ENCODE peak calls at places on chromosome 9, in nine cellular contexts. One of them, this sample, is unnamed. For H3K4me1, the result is how much of the 10 kb centered on the place peaks cover.

GRCh38 chr9:114491430-114492003 is 13.8 kb downstream of the WHRN start:
- DNase-seq in colonic mucosa: no peak
- DNase-seq in RWPE2: no peak
- DNase-seq in HepG2: no peak
- DNase-seq in left ventricle myocardium inferior: no peak
- DNase-seq in HCT116: no peak
- DNase-seq in tibial artery: no peak
- DNase-seq in body of pancreas: no peak
- DNase-seq in thoracic aorta: no peak
- DNase-seq in this sample: no peak

GRCh38 chr9:134689320-134690181 is 47.9 kb downstream of the COL5A1 start:
- DNase-seq in left ventricle myocardium inferior: peak
- DNase-seq in thoracic aorta: peak
- DNase-seq in HepG2: peak
- DNase-seq in HCT116: peak
- DNase-seq in colonic mucosa: peak
- DNase-seq in RWPE2: no peak
- DNase-seq in body of pancreas: peak
- DNase-seq in tibial artery: peak
- DNase-seq in this sample: no peak

GRCh38 chr9:129317179-129318011 is 139.3 kb upstream of the IER5L start:
- DNase-seq in left ventricle myocardium inferior: no peak
- DNase-seq in tibial artery: peak
- DNase-seq in thoracic aorta: no peak
- DNase-seq in HepG2: peak
- DNase-seq in HCT116: no peak
- DNase-seq in colonic mucosa: no peak
- DNase-seq in body of pancreas: peak
- DNase-seq in RWPE2: no peak
- DNase-seq in this sample: no peak

GRCh38 chr9:30075451-30076199 is 2308.8 kb upstream of the ACO1 start:
- DNase-seq in tibial artery: no peak
- DNase-seq in RWPE2: no peak
- DNase-seq in colonic mucosa: no peak
- DNase-seq in left ventricle myocardium inferior: no peak
- DNase-seq in HepG2: peak
- DNase-seq in thoracic aorta: no peak
- DNase-seq in HCT116: peak
- DNase-seq in body of pancreas: no peak
- DNase-seq in this sample: no peak

GRCh38 chr9:111959468-111959941 is 62.9 kb downstream of the UGCG start:
- DNase-seq in colonic mucosa: peak
- DNase-seq in RWPE2: peak
- DNase-seq in body of pancreas: peak
- DNase-seq in HepG2: peak
- DNase-seq in HCT116: peak
- DNase-seq in left ventricle myocardium inferior: no peak
- DNase-seq in thoracic aorta: no peak
- DNase-seq in tibial artery: no peak
- DNase-seq in this sample: no peak

GRCh38 chr9:114614373-114614772 is 3.3 kb downstream of the TMEM268 start:
- DNase-seq in colonic mucosa: no peak
- DNase-seq in HCT116: no peak
- DNase-seq in body of pancreas: no peak
- DNase-seq in thoracic aorta: no peak
- DNase-seq in left ventricle myocardium inferior: no peak
- DNase-seq in RWPE2: no peak
- DNase-seq in HepG2: no peak
- DNase-seq in tibial artery: no peak
- DNase-seq in this sample: no peak

GRCh38 chr9:134335095-134335489 is 8.8 kb downstream of the RXRA start:
- DNase-seq in RWPE2: no peak
- DNase-seq in HCT116: no peak
- DNase-seq in HepG2: no peak
- DNase-seq in tibial artery: no peak
- DNase-seq in body of pancreas: no peak
- DNase-seq in left ventricle myocardium inferior: no peak
- DNase-seq in thoracic aorta: no peak
- DNase-seq in colonic mucosa: no peak
- DNase-seq in this sample: no peak

GRCh38 chr9:72755836-72756235 is 197.0 kb downstream of the ALDH1A1 start:
- DNase-seq in colonic mucosa: no peak
- DNase-seq in body of pancreas: no peak
- DNase-seq in RWPE2: no peak
- DNase-seq in thoracic aorta: no peak
- DNase-seq in HepG2: no peak
- DNase-seq in HCT116: no peak
- DNase-seq in tibial artery: no peak
- DNase-seq in left ventricle myocardium inferior: no peak
- DNase-seq in this sample: no peak

GRCh38 chr9:20621553-20622329 is 558 bp downstream of the MLLT3 start:
- DNase-seq in HepG2: peak
- DNase-seq in RWPE2: peak
- DNase-seq in body of pancreas: peak
- DNase-seq in left ventricle myocardium inferior: peak
- DNase-seq in HCT116: no peak
- DNase-seq in tibial artery: peak
- DNase-seq in colonic mucosa: peak
- DNase-seq in thoracic aorta: no peak
- DNase-seq in this sample: peak

GRCh38 chr9:16521868-16522381 is 348.5 kb downstream of the BNC2 start:
- DNase-seq in HepG2: no peak
- DNase-seq in body of pancreas: no peak
- DNase-seq in RWPE2: peak
- DNase-seq in colonic mucosa: no peak
- DNase-seq in thoracic aorta: no peak
- DNase-seq in left ventricle myocardium inferior: peak
- DNase-seq in tibial artery: peak
- DNase-seq in HCT116: no peak
- DNase-seq in this sample: no peak

GRCh38 chr9:3059781-3060468 is 216.0 kb upstream of the PUM3 start:
- DNase-seq in HCT116: no peak
- DNase-seq in RWPE2: no peak
- DNase-seq in thoracic aorta: no peak
- DNase-seq in colonic mucosa: no peak
- DNase-seq in body of pancreas: no peak
- DNase-seq in left ventricle myocardium inferior: no peak
- DNase-seq in tibial artery: no peak
- DNase-seq in HepG2: no peak
- DNase-seq in this sample: no peak

GRCh38 chr9:112858005-112858404 is 32.7 kb downstream of the SLC46A2 start:
- DNase-seq in tibial artery: no peak
- DNase-seq in colonic mucosa: no peak
- DNase-seq in body of pancreas: no peak
- DNase-seq in RWPE2: no peak
- DNase-seq in HCT116: no peak
- DNase-seq in HepG2: no peak
- DNase-seq in thoracic aorta: no peak
- DNase-seq in left ventricle myocardium inferior: no peak
- DNase-seq in this sample: no peak

GRCh38 chr9:72412483-72413040 is 47.6 kb upstream of the ZFAND5 start:
- DNase-seq in left ventricle myocardium inferior: no peak
- DNase-seq in body of pancreas: no peak
- DNase-seq in HepG2: no peak
- DNase-seq in tibial artery: no peak
- DNase-seq in HCT116: no peak
- DNase-seq in colonic mucosa: no peak
- DNase-seq in thoracic aorta: no peak
- DNase-seq in RWPE2: no peak
- DNase-seq in this sample: no peak

GRCh38 chr9:111759762-111760639 is 34.7 kb downstream of the SHOC1 start:
- DNase-seq in thoracic aorta: no peak
- DNase-seq in left ventricle myocardium inferior: no peak
- DNase-seq in RWPE2: no peak
- DNase-seq in tibial artery: no peak
- DNase-seq in HepG2: peak
- DNase-seq in HCT116: peak
- DNase-seq in colonic mucosa: peak
- DNase-seq in body of pancreas: peak
- DNase-seq in this sample: no peak

GRCh38 chr9:12856608-12857007 is 81.8 kb downstream of the LURAP1L start:
- DNase-seq in RWPE2: no peak
- DNase-seq in colonic mucosa: no peak
- DNase-seq in left ventricle myocardium inferior: no peak
- DNase-seq in body of pancreas: no peak
- DNase-seq in HCT116: no peak
- DNase-seq in tibial artery: no peak
- DNase-seq in HepG2: no peak
- DNase-seq in thoracic aorta: no peak
- DNase-seq in this sample: no peak

GRCh38 chr9:118522093-118523028 is 818.2 kb downstream of the TLR4 start:
- DNase-seq in tibial artery: no peak
- DNase-seq in HCT116: no peak
- DNase-seq in colonic mucosa: peak
- DNase-seq in thoracic aorta: no peak
- DNase-seq in HepG2: peak
- DNase-seq in left ventricle myocardium inferior: peak
- DNase-seq in body of pancreas: peak
- DNase-seq in RWPE2: no peak
- DNase-seq in this sample: no peak

GRCh38 chr9:27385606-27386005 is 88.7 kb upstream of the EQTN start:
- DNase-seq in HepG2: no peak
- DNase-seq in colonic mucosa: no peak
- DNase-seq in tibial artery: no peak
- DNase-seq in thoracic aorta: no peak
- DNase-seq in HCT116: no peak
- DNase-seq in left ventricle myocardium inferior: no peak
- DNase-seq in RWPE2: no peak
- DNase-seq in body of pancreas: peak
- DNase-seq in this sample: no peak

GRCh38 chr9:34380034-34380510 is 3.4 kb upstream of the MYORG start:
- DNase-seq in left ventricle myocardium inferior: no peak
- DNase-seq in RWPE2: no peak
- DNase-seq in HCT116: no peak
- DNase-seq in tibial artery: no peak
- DNase-seq in HepG2: no peak
- DNase-seq in colonic mucosa: peak
- DNase-seq in body of pancreas: no peak
- DNase-seq in thoracic aorta: no peak
- DNase-seq in this sample: no peak

GRCh38 chr9:82583524-82583923 is 479.4 kb downstream of the RASEF start:
- DNase-seq in HCT116: no peak
- DNase-seq in colonic mucosa: no peak
- DNase-seq in RWPE2: no peak
- DNase-seq in HepG2: peak
- DNase-seq in body of pancreas: peak
- DNase-seq in left ventricle myocardium inferior: no peak
- DNase-seq in tibial artery: no peak
- DNase-seq in thoracic aorta: no peak
- DNase-seq in this sample: no peak

GRCh38 chr9:81380504-81380903 is 308.8 kb downstream of the TLE1 start:
- DNase-seq in RWPE2: no peak
- DNase-seq in HCT116: no peak
- DNase-seq in tibial artery: no peak
- DNase-seq in left ventricle myocardium inferior: no peak
- DNase-seq in body of pancreas: no peak
- DNase-seq in HepG2: no peak
- DNase-seq in thoracic aorta: no peak
- DNase-seq in colonic mucosa: no peak
- DNase-seq in this sample: no peak

GRCh38 chr9:131411719-131412681 is 18.1 kb downstream of the PRRC2B start:
- DNase-seq in colonic mucosa: no peak
- DNase-seq in body of pancreas: no peak
- DNase-seq in tibial artery: no peak
- DNase-seq in left ventricle myocardium inferior: no peak
- DNase-seq in HCT116: no peak
- DNase-seq in RWPE2: no peak
- DNase-seq in HepG2: peak
- DNase-seq in thoracic aorta: no peak
- DNase-seq in this sample: no peak
- H3K4me1 ChIP-seq in colonic mucosa: under half
- H3K4me1 ChIP-seq in body of pancreas: half or more
- H3K4me1 ChIP-seq in tibial artery: half or more
- H3K4me1 ChIP-seq in left ventricle myocardium inferior: half or more
- H3K4me1 ChIP-seq in HCT116: under half
- H3K4me1 ChIP-seq in RWPE2: under half
- H3K4me1 ChIP-seq in HepG2: half or more
- H3K4me1 ChIP-seq in thoracic aorta: under half
- H3K4me1 ChIP-seq in this sample: half or more

GRCh38 chr9:38038307-38039089 is 30.5 kb downstream of the SHB start:
- DNase-seq in left ventricle myocardium inferior: no peak
- DNase-seq in RWPE2: no peak
- DNase-seq in tibial artery: no peak
- DNase-seq in HepG2: no peak
- DNase-seq in body of pancreas: no peak
- DNase-seq in HCT116: no peak
- DNase-seq in colonic mucosa: no peak
- DNase-seq in thoracic aorta: no peak
- DNase-seq in this sample: no peak
- H3K4me1 ChIP-seq in left ventricle myocardium inferior: half or more
- H3K4me1 ChIP-seq in RWPE2: half or more
- H3K4me1 ChIP-seq in tibial artery: half or more
- H3K4me1 ChIP-seq in HepG2: half or more
- H3K4me1 ChIP-seq in body of pancreas: half or more
- H3K4me1 ChIP-seq in HCT116: half or more
- H3K4me1 ChIP-seq in colonic mucosa: under half
- H3K4me1 ChIP-seq in thoracic aorta: under half
- H3K4me1 ChIP-seq in this sample: half or more

GRCh38 chr9:131420913-131421312 is 27.0 kb downstream of the PRRC2B start:
- DNase-seq in HCT116: no peak
- DNase-seq in left ventricle myocardium inferior: no peak
- DNase-seq in RWPE2: no peak
- DNase-seq in tibial artery: no peak
- DNase-seq in body of pancreas: peak
- DNase-seq in HepG2: peak
- DNase-seq in colonic mucosa: no peak
- DNase-seq in thoracic aorta: no peak
- DNase-seq in this sample: no peak
- H3K4me1 ChIP-seq in HCT116: under half
- H3K4me1 ChIP-seq in left ventricle myocardium inferior: half or more
- H3K4me1 ChIP-seq in RWPE2: half or more
- H3K4me1 ChIP-seq in tibial artery: half or more
- H3K4me1 ChIP-seq in body of pancreas: half or more
- H3K4me1 ChIP-seq in HepG2: half or more
- H3K4me1 ChIP-seq in colonic mucosa: under half
- H3K4me1 ChIP-seq in thoracic aorta: under half
- H3K4me1 ChIP-seq in this sample: half or more

DNA sequence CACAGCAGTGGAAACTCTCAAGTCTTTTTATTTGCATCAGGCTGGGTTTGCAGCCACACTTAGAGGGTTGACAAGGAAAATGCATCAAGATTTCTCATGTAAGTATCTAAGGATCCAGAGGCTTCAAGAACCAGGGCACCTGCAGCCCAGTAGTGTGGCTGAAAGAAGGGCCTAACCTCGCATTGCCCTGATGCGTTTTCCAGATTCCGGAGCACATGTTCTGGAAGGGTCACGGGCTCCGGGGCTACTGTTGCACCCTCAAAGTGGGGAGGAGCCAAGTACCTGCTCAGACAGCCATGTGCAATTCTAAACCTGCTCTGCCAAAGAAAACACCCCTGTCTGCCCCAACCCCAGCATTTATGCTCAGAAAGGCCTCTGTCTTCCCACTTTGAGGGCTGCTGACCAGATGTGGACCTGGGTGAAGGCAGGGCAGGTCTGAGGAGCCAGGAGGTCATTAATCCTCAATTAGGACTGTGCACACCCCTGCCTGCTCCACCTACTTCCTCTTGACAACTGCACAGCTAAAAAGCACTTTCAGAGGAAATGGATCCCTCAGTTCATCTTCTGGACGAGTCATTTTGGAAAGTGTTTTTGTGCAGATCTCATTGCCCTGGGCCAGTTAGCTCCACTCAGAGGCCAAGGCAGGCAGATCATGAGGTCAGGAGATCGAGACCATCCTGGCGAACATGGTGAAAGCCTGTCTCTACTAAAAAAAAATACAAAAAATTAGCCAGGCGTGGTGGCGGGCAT is 110.7 kb downstream of the SAXO1 start:
- DNase-seq in HCT116: no peak
- DNase-seq in left ventricle myocardium inferior: no peak
- DNase-seq in tibial artery: no peak
- DNase-seq in body of pancreas: no peak
- DNase-seq in colonic mucosa: no peak
- DNase-seq in thoracic aorta: no peak
- DNase-seq in HepG2: no peak
- DNase-seq in RWPE2: no peak
- DNase-seq in this sample: no peak
- H3K4me1 ChIP-seq in HCT116: under half
- H3K4me1 ChIP-seq in left ventricle myocardium inferior: under half
- H3K4me1 ChIP-seq in tibial artery: under half
- H3K4me1 ChIP-seq in body of pancreas: under half
- H3K4me1 ChIP-seq in colonic mucosa: under half
- H3K4me1 ChIP-seq in thoracic aorta: under half
- H3K4me1 ChIP-seq in HepG2: under half
- H3K4me1 ChIP-seq in RWPE2: under half
- H3K4me1 ChIP-seq in this sample: under half